ENCODE peak calls at places on chromosomes 5 and 9, in four cellular contexts. O, S, Z and K are unnamed samples.

GRCh38 chr5:7851617-7852289 is 820 bp upstream of the CFAP90 start:
- DNase-seq in O (no peak), S (no peak), Z (no peak), K (no peak)

GRCh38 chr9:14043491-14043890 is 270.4 kb downstream of the NFIB start:
- DNase-seq in O (no peak), S (no peak), Z (no peak), K (no peak)

GRCh38 chr9:133571491-133571890 is 37.0 kb downstream of the ADAMTSL2 start:
- DNase-seq in O (no peak), S (no peak), Z (no peak), K (no peak)

GRCh38 chr9:78882501-78882900 is 585.6 kb downstream of the PSAT1 start:
- DNase-seq in O (no peak), S (no peak), Z (no peak), K (no peak)

GRCh38 chr5:119313876-119314605 is 41.8 kb upstream of the TNFAIP8 start:
- DNase-seq in O (no peak), S (no peak), Z (no peak), K (no peak)

GRCh38 chr5:67377651-67378050 is 181.1 kb upstream of the CD180 start:
- DNase-seq in O (no peak), S (no peak), Z (no peak), K (peak)

GRCh38 chr5:151253604-151253948 is 591 bp downstream of the GM2A start:
- DNase-seq in O (peak), S (no peak), Z (no peak), K (peak)

GRCh38 chr5:150026682-150027172 is 26.2 kb downstream of the HMGXB3 start:
- DNase-seq in O (no peak), S (no peak), Z (no peak), K (no peak)

GRCh38 chr5:146825033-146825432 is 53.5 kb downstream of the PPP2R2B start:
- DNase-seq in O (peak), S (no peak), Z (no peak), K (no peak)

GRCh38 chr5:36530249-36530648 is 76.2 kb upstream of the SLC1A3 start:
- DNase-seq in O (no peak), S (no peak), Z (no peak), K (no peak)

DNA sequence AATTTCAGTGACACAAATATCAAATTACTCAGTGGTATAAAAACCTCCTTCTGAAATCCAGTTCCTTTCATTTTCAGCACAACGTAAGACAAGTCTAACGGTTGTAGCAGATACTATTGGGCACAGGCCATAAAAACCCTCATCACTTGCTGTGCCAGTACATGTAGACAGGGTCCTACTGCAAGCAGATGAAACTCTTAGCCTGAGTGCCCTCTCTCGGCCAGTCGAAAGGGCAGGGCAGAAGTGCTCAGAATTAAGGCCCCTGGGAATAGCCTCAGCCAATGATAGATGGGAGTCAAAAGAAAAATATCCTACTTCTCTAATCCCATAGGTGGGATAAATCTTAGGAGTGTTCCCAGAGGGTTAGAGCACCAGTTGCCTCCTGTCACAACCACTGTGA is 168.5 kb upstream of the FER start:
- DNase-seq in O (no peak), S (no peak), Z (no peak), K (peak)
- TF ChIP-seq CTCF in O (no peak), S (no peak), Z (no peak), K (no peak)

GRCh38 chr5:1202798-1203185 is 1.4 kb downstream of the SLC6A19 start:
- DNase-seq in O (no peak), S (no peak), Z (no peak), K (no peak)
- H3K4me3 ChIP-seq in O (no peak), S (no peak), Z (no peak), K (no peak)

GRCh38 chr5:169547508-169547907 is 36.1 kb upstream of the SPDL1 start:
- DNase-seq in O (peak), S (no peak), Z (no peak), K (no peak)

GRCh38 chr5:169550227-169550626 is 33.3 kb upstream of the SPDL1 start:
- DNase-seq in O (no peak), S (no peak), Z (no peak), K (no peak)

GRCh38 chr5:169549453-169549852 is 34.1 kb upstream of the SPDL1 start:
- DNase-seq in O (no peak), S (no peak), Z (no peak), K (no peak)

GRCh38 chr5:169546346-169546745 is 37.2 kb upstream of the SPDL1 start:
- DNase-seq in O (no peak), S (no peak), Z (no peak), K (no peak)

DNA sequence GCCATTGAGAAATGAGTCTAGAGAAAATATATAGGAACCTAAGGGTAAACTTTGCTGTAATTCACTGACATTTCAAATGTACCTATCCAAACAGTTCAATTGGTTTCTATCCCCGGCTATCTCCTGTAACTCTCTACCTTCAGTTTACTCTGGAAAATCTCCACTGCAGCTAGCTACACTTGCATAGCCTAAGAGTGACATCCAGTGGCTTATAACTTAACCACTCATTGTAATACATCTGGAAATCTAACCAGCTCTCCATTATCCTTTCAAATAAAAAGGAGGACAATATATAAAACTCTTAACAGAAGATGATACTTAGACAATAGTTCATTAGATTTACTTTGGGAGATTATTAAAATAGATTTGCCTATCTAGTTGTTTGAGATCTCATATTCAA is 35.3 kb upstream of the SPDL1 start:
- DNase-seq in O (peak), S (no peak), Z (peak), K (no peak)
- TF ChIP-seq CTCF in O (peak), S (peak), Z (peak), K (no peak)

GRCh38 chr5:158609729-158610128 is 490.0 kb downstream of the EBF1 start:
- DNase-seq in O (no peak), S (no peak), Z (peak), K (no peak)

GRCh38 chr5:158602981-158603380 is 496.7 kb downstream of the EBF1 start:
- DNase-seq in O (no peak), S (no peak), Z (no peak), K (no peak)

GRCh38 chr5:158601118-158601517 is 498.6 kb downstream of the EBF1 start:
- DNase-seq in O (no peak), S (no peak), Z (no peak), K (no peak)

GRCh38 chr5:158609328-158609727 is 490.4 kb downstream of the EBF1 start:
- DNase-seq in O (no peak), S (no peak), Z (peak), K (no peak)

DNA sequence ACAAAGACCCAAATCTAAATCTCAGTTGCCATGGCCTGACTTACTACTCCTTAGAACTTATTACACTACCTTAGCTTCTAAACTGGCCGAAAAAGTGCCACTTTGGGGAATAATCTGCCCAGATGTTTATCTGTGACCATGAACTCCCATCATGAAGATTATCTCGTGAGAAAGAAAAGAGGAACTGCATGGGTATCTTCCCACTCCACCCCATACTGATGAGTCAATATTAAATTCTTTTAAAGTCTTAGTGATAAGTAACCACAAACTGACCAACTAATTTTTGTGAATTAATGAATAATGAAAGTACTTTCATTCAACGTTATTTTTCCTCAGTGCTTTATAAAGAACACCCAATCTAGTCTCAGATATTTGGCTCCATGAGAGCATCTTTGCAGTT is 493.5 kb downstream of the EBF1 start:
- DNase-seq in O (no peak), S (no peak), Z (no peak), K (no peak)
- H3K4me3 ChIP-seq in O (no peak), S (no peak), Z (no peak), K (no peak)

GRCh38 chr5:73983661-73984060 is 357.7 kb downstream of the ARHGEF28 start:
- DNase-seq in O (no peak), S (no peak), Z (no peak), K (no peak)

GRCh38 chr5:73987915-73988314 is 361.9 kb downstream of the ARHGEF28 start:
- DNase-seq in O (no peak), S (no peak), Z (no peak), K (no peak)

GRCh38 chr5:73986729-73987128 is 360.7 kb downstream of the ARHGEF28 start:
- DNase-seq in O (no peak), S (no peak), Z (no peak), K (no peak)

GRCh38 chr5:73981696-73982095 is 355.7 kb downstream of the ARHGEF28 start:
- DNase-seq in O (no peak), S (no peak), Z (no peak), K (peak)

DNA sequence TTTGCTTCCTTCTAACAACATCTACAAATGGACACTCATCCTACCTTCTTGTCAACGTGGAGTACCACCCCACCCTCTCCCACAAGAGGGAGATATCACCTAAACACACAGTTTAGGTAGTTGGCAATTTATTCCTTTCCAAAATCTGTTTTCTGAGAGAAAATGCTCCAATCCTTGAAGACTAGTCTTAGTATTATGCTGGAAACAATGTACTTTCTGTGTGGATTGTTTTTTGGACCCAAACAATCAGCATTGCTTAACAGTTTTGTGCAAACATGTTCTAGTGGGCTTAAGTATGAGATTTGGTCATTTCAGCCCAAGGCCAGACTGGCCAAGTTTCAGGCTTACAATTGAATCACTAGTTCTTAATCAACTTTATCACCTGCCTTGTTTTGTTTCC is 359.1 kb downstream of the ARHGEF28 start:
- DNase-seq in O (peak), S (no peak), Z (no peak), K (peak)
- TF ChIP-seq CTCF in O (peak), S (no peak), Z (peak), K (peak)

GRCh38 chr5:116090192-116090790 is 5.5 kb downstream of the COMMD10 start:
- DNase-seq in O (no peak), S (no peak), Z (no peak), K (no peak)

GRCh38 chr5:116084231-116084630 is 594 bp upstream of the COMMD10 start:
- DNase-seq in O (peak), S (no peak), Z (no peak), K (peak)

GRCh38 chr5:116084891-116085715 is at the start of gene COMMD10:
- DNase-seq in O (peak), S (peak), Z (peak), K (peak)

GRCh38 chr5:116088062-116088461 is 3.2 kb downstream of the COMMD10 start:
- DNase-seq in O (no peak), S (no peak), Z (no peak), K (no peak)
- H3K4me3 ChIP-seq in O (no peak), S (no peak), Z (no peak), K (no peak)